ENCODE peak calls at places on chromosomes 7 and 10, in six cellular contexts. M is adipocyte, N is psoas muscle, P is K562, F is Peyer's patch, O is fibroblast of lung. T is an unnamed sample. For H3K36me3, the result is how much of the 10 kb centered on the place peaks cover.

GRCh38 chr7:105352922-105353668 is 35.6 kb downstream of the SRPK2 start:
- DNase-seq in P (no peak), M (no peak), N (no peak), F (no peak), O (no peak), T (no peak)

GRCh38 chr7:47601119-47601880 is 19.4 kb upstream of the TNS3 start:
- DNase-seq in F (no peak), N (no peak), M (peak), O (peak), P (no peak), T (peak)

GRCh38 chr10:94174838-94175237 is 181.1 kb downstream of the PLCE1 start:
- DNase-seq in P (no peak), F (no peak), N (no peak), O (peak), M (peak), T (no peak)

GRCh38 chr10:106278385-106278784 is 886.1 kb downstream of the SORCS1 start:
- DNase-seq in F (no peak), P (no peak), M (peak), O (no peak), N (no peak), T (no peak)

GRCh38 chr10:103800789-103801540 is 54.4 kb downstream of the SH3PXD2A start:
- DNase-seq in N (peak), P (no peak), M (no peak), O (peak), F (peak), T (no peak)

GRCh38 chr7:47375121-47375551 is 206.8 kb downstream of the TNS3 start:
- DNase-seq in M (peak), O (peak), F (no peak), P (no peak), N (peak), T (peak)

GRCh38 chr7:29598607-29599006 is 35.0 kb downstream of the PRR15 start:
- DNase-seq in N (no peak), F (no peak), P (no peak), M (no peak), O (no peak), T (no peak)

GRCh38 chr7:43764039-43764789 is 5.7 kb downstream of the BLVRA start:
- DNase-seq in N (no peak), P (peak), O (no peak), M (no peak), F (peak), T (no peak)

GRCh38 chr10:121683803-121684202 is 85.6 kb upstream of the FGFR2 start:
- DNase-seq in M (no peak), N (no peak), O (no peak), P (no peak), F (no peak), T (no peak)

GRCh38 chr10:29748109-29748650 is 113.4 kb upstream of the SVIL start:
- DNase-seq in O (no peak), M (no peak), P (no peak), N (no peak), F (no peak), T (no peak)

GRCh38 chr7:44087914-44088838 is 5.8 kb upstream of the POLM start:
- DNase-seq in O (peak), N (peak), M (peak), F (no peak), P (no peak), T (peak)

GRCh38 chr10:107970512-107970911 is 806.0 kb upstream of the SORCS1 start:
- DNase-seq in P (no peak), O (no peak), M (no peak), N (no peak), F (no peak), T (no peak)

GRCh38 chr10:5523796-5524574 is 776 bp upstream of the CALML3 start:
- DNase-seq in N (peak), P (no peak), O (no peak), F (no peak), M (no peak), T (no peak)

GRCh38 chr7:96235281-96235680 is 86.6 kb downstream of the SLC25A13 start:
- DNase-seq in O (no peak), N (no peak), M (no peak), F (no peak), P (no peak), T (no peak)

GRCh38 chr7:102096706-102097427 is 189.8 kb upstream of the SH2B2 start:
- DNase-seq in N (no peak), F (no peak), P (no peak), O (no peak), M (no peak), T (no peak)

GRCh38 chr7:17939670-17940301 is 508 bp downstream of the SNX13 start:
- DNase-seq in F (peak), N (peak), O (peak), P (peak), M (peak), T (peak)

GRCh38 chr7:98066208-98066607 is 40.5 kb upstream of the LMTK2 start:
- DNase-seq in O (no peak), P (no peak), F (no peak), M (no peak), N (no peak), T (no peak)

GRCh38 chr10:125144209-125144608 is 16.2 kb downstream of the CTBP2 start:
- DNase-seq in O (no peak), P (no peak), M (no peak), F (no peak), N (no peak), T (no peak)

GRCh38 chr10:22325272-22325947 is 4.5 kb downstream of the BMI1 start:
- DNase-seq in M (peak), F (peak), P (peak), O (peak), N (peak), T (peak)

GRCh38 chr7:75808106-75808505 is 5.5 kb downstream of the CCL24 start:
- DNase-seq in F (no peak), O (no peak), N (no peak), P (no peak), M (no peak), T (no peak)

GRCh38 chr7:41245916-41246315 is 457.0 kb downstream of the INHBA start:
- DNase-seq in P (no peak), F (no peak), O (no peak), M (no peak), N (no peak), T (no peak)

GRCh38 chr10:63703113-63703670 is 182.0 kb downstream of the REEP3 start:
- DNase-seq in F (no peak), P (no peak), O (peak), N (no peak), M (no peak), T (no peak)

GRCh38 chr7:140541513-140542192 is 62.3 kb upstream of the MKRN1 start:
- DNase-seq in N (peak), O (peak), P (peak), F (no peak), M (peak), T (peak)

GRCh38 chr7:90720970-90721768 is 125.0 kb downstream of the CDK14 start:
- DNase-seq in N (no peak), P (no peak), M (peak), O (peak), F (no peak), T (peak)

GRCh38 chr7:891805-892204 is 15.5 kb downstream of the GET4 start:
- DNase-seq in O (no peak), N (no peak), P (no peak), M (no peak), F (no peak), T (no peak)
- H3K36me3 ChIP-seq in O (under half), N (under half), P (half or more), M (half or more), F (under half), T (under half)

GRCh38 chr10:58641708-58642107 is 129.0 kb downstream of the BICC1 start:
- DNase-seq in M (peak), N (no peak), O (no peak), F (no peak), P (no peak), T (no peak)
- H3K4me3 ChIP-seq in M (peak), N (no peak), O (no peak), F (no peak), P (no peak), T (peak)

GRCh38 chr10:113736576-113736975 is 14.9 kb upstream of the PLEKHS1 start:
- DNase-seq in O (peak), N (no peak), P (no peak), M (peak), F (no peak), T (no peak)
- H3K36me3 ChIP-seq in O (under half), N (under half), P (under half), M (under half), F (under half), T (under half)

DNA sequence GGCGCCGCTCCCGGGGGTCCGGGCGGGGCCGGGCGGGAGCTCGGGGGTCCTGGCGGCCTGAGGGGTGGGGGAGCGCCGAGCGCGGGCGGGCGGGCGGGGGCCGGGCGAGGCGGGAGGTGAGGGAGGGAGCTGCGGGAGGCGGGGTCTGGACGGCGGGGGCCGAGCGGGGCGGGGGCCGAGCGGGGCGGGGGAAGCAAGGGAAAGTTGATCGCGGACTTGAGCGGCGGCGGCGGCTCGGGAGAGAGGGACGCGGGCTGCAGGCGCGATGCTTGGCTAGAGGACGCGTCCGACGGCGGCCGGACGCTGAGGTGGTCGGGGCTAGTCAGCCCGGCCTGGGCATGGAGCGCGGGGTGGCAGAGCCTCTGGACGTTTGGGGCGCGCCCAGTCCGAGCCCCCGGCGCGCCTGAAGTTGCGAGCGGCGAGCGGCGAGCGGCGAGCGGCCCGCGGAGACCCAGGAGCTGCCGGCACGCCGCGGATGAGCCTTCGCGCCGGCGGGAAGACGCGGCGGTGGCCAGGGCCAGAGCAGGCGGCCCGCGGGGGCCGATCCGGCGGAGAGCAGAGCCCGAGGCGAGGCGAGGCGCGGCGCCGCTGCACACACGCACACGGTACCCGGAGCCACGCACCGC is at the start of gene CDH23:
- DNase-seq in N (no peak), M (peak), P (peak), F (no peak), O (no peak), T (peak)
- H3K4me3 ChIP-seq in N (peak), M (peak), P (no peak), F (peak), O (no peak), T (peak)

GRCh38 chr7:143130541-143130940 is 1.3 kb upstream of the PIP start:
- DNase-seq in P (no peak), M (no peak), F (no peak), O (no peak), N (no peak), T (no peak)

GRCh38 chr7:143129051-143129450 is 2.8 kb upstream of the PIP start:
- DNase-seq in F (no peak), O (no peak), M (no peak), N (no peak), P (no peak), T (no peak)

GRCh38 chr7:143129477-143129876 is 2.4 kb upstream of the PIP start:
- DNase-seq in N (no peak), M (no peak), F (no peak), O (no peak), P (no peak), T (no peak)

GRCh38 chr7:143126146-143126545 is 5.7 kb upstream of the PIP start:
- DNase-seq in O (no peak), P (no peak), F (no peak), N (no peak), M (peak), T (no peak)

DNA sequence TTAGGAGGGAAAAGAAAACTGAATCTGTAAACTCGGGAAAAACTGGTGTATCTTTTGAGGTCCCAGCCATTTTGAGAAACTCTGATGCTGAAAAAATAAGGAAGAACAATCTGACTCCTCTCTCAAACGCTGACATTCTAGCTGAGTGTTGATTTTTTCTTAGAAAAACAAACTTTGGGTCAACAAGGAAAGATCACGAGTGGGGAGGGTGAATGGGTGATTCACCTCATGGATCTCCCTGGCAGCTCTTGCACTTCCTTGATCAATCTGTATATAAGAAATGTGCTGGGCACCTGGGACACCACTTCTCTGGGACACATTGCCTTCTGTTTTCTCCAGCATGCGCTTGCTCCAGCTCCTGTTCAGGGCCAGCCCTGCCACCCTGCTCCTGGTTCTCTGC is at the start of gene PIP:
- DNase-seq in F (no peak), N (no peak), M (peak), O (no peak), P (no peak), T (no peak)
- H3K36me3 ChIP-seq in F (under half), N (under half), M (under half), O (under half), P (under half), T (under half)

DNA sequence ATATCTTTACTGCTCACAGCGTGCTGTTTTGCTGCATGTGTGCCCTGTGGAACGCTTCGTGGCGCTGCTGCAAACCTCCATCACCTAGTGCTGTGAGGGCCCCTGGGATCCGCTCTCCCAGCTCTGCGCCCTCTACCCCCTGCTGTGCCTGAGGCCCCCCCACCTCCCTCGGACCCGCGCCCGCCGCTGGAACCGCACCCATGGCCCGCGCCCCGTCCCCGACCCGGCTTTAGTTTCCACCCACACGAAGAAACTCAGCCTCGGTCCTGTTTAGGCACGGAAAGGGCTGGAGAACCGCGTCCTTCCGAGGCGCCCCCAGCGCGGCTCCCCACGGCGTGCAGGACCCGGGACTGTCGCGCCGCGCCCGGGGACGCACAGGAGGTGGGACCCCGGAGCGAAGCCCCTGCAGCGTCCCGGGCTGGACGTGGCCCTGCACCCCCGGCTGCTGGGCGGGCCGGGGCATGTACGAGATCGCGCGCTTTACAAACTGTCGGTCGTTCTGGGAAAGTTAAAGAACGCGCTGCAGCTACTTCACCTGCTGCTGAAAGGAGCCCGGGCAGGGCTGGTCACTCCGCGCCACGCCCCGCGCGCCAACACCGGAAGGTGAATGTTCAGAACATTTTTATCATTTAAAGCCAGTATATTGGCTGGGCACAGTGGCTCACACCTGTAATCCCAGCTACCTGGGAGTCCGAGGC is 54.3 kb downstream of the BMS1 start:
- DNase-seq in O (peak), F (no peak), N (no peak), P (no peak), M (peak), T (no peak)
- H3K4me3 ChIP-seq in O (peak), F (peak), N (peak), P (no peak), M (peak), T (no peak)

DNA sequence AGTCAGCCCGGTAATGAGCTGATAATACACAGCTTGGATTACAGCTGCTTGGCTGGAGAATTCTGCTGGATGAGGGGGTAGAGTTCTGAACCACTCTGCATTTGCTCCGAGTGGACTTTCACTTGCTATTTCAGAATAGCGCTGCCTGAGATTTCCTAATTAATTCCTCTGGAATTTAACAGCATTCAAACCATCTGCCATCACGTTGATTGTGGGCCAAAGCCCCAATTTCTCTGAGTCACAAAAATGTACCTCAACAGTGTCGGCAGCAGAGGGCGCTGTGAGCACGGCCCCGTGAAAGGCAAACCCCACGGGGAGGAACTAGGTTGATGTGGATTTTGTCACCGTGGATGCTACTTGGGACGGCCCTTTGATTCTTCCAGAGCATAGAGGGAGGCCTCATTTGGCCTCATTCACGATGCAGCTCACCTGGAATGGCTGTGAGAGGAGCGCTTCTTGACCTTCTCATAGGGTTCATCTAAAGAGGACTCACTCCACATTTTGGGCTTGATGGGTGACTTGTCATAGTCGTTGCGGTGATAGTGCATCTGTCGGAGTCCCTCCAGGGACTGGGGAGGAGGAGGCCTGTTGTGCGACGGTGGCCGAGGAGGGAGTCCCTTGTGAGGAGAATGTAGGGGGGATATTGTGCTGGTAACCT is 73.3 kb downstream of the PRPF18 start:
- DNase-seq in P (peak), O (peak), F (peak), N (peak), M (peak), T (peak)
- H3K36me3 ChIP-seq in P (under half), O (under half), F (under half), N (under half), M (half or more), T (under half)